ENCODE peak calls at places on chromosomes 5 and 9, in seven cellular contexts. V is psoas muscle, L is IMR-90, F is neural progenitor cell, C is heart left ventricle, Y is testis, T is fibroblast of lung. Q is an unnamed sample.

GRCh38 chr5:128053291-128053954 is 30.1 kb upstream of the SLC12A2 start:
- DNase-seq in L (peak; percentile 46), V (no peak), F (no peak), C (no peak), T (peak; percentile 25), Y (no peak), Q (no peak)

GRCh38 chr5:45060686-45061085 is 251.9 kb downstream of the MRPS30 start:
- DNase-seq in T (peak; percentile 1), V (no peak), F (no peak), L (no peak), Y (no peak), C (no peak), Q (no peak)

GRCh38 chr9:123470121-123470851 is 114.3 kb downstream of the CRB2 start:
- DNase-seq in L (no peak), C (no peak), T (no peak), Y (no peak), V (no peak), F (no peak), Q (no peak)

GRCh38 chr5:173630724-173631365 is 14.4 kb upstream of the BOD1 start:
- DNase-seq in T (no peak), F (no peak), C (no peak), V (no peak), L (no peak), Y (no peak), Q (no peak)

GRCh38 chr9:23621166-23621565 is 204.9 kb downstream of the ELAVL2 start:
- DNase-seq in V (no peak), L (no peak), Y (no peak), T (peak; percentile 78), C (no peak), F (no peak), Q (peak; percentile 78)

GRCh38 chr5:57037355-57037754 is 85.4 kb upstream of the MIER3 start:
- DNase-seq in C (no peak), T (no peak), L (no peak), Y (peak; percentile 22), F (peak; percentile 45), V (no peak), Q (peak; percentile 40)

GRCh38 chr9:110371411-110372013 is 33.8 kb upstream of the TXNDC8 start:
- DNase-seq in Y (no peak), C (no peak), T (peak; percentile 10), F (no peak), V (no peak), L (no peak), Q (no peak)

GRCh38 chr9:93091453-93092081 is 4.5 kb upstream of the CARD19 start:
- DNase-seq in T (peak; percentile 91), V (no peak), F (peak; percentile 0), C (peak; percentile 58), L (peak; percentile 90), Y (peak; percentile 34), Q (peak; percentile 55)

GRCh38 chr9:20463823-20464222 is 158.5 kb downstream of the MLLT3 start:
- DNase-seq in F (no peak), V (no peak), Y (no peak), L (no peak), C (no peak), T (no peak), Q (no peak)

GRCh38 chr5:1568201-1568979 is 44.6 kb upstream of the LPCAT1 start:
- DNase-seq in C (no peak), V (no peak), L (peak; percentile 90), T (peak; percentile 85), Y (no peak), F (no peak), Q (peak; percentile 46)

GRCh38 chr9:96085536-96086143 is 210.1 kb downstream of the ERCC6L2 start:
- DNase-seq in F (no peak), C (no peak), T (no peak), V (no peak), Y (no peak), L (no peak), Q (no peak)

GRCh38 chr9:115296831-115297565 is 179.0 kb upstream of the TNC start:
- DNase-seq in F (no peak), V (no peak), T (peak; percentile 61), Y (no peak), L (no peak), C (no peak), Q (no peak)

GRCh38 chr9:105901514-105902109 is 207.3 kb downstream of the TMEM38B start:
- DNase-seq in L (peak; percentile 3), F (peak; percentile 83), T (peak; percentile 20), C (peak; percentile 46), V (peak; percentile 29), Y (peak; percentile 67), Q (peak; percentile 80)
- H3K27ac ChIP-seq in L (no peak overlapping the region), F (no peak overlapping the region), T (no peak overlapping the region), C (no peak overlapping the region), V (no peak overlapping the region), Y (no peak overlapping the region), Q (no peak overlapping the region)

GRCh38 chr5:158376679-158377078 is 517.7 kb upstream of the CLINT1 start:
- DNase-seq in C (no peak), L (no peak), T (no peak), Y (no peak), V (no peak), F (no peak), Q (no peak)
- TF ChIP-seq CTCF in C (no peak), L (no peak), T (no peak), Y (no peak), V (no peak), F (no peak), Q (no peak)

GRCh38 chr9:34701023-34701768 is 8.7 kb downstream of the CCL21 start:
- DNase-seq in C (peak; percentile 76), F (peak; percentile 91), V (peak; percentile 81), L (peak; percentile 29), T (peak; percentile 38), Y (peak; percentile 85), Q (peak; percentile 64)

GRCh38 chr9:34707130-34707529 is 2.8 kb downstream of the CCL21 start:
- DNase-seq in V (no peak), C (no peak), T (no peak), Y (peak; percentile 4), L (no peak), F (no peak), Q (no peak)

GRCh38 chr9:34701769-34702736 is 7.9 kb downstream of the CCL21 start:
- DNase-seq in T (peak; percentile 63), C (peak; percentile 79), L (peak; percentile 78), F (peak; percentile 82), V (peak; percentile 81), Y (peak; percentile 92), Q (peak; percentile 74)
- H3K27ac ChIP-seq in T (no peak overlapping the region), C (peak overlapping the region; percentile 81), L (no peak overlapping the region), F (no peak overlapping the region), V (peak overlapping the region; percentile 3), Y (peak overlapping the region; percentile 63), Q (no peak overlapping the region)

DNA sequence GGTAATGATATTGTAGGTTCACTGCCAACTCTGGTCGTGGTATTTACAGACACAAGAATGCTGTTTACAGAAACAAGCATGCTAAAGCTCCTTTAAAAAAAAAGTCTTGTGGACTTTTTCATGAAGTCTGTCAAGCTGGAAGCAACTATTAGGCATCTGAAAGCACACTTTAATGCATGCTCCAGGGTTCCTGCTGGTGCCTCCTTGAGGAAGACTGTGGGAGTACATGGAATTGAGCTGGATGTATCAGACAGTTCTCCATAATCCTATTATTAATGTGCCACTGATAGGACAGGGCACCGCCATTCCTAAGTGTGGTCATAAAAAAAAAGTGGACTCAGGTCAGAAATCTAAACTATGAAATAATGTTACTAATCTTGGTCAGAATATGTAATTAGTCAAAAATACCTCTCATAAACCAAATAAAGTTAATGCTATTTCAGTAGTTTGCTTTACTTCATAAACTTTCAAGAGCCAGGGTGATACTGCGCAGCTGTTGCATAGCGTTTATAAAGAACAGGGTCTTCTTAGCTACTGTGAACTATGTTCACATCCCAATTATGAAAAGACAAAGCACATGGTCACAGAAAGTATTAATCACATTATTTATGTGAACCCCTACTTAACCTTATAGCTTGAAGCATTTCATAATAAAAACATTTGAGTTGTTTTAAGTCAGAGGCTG is 390.8 kb upstream of the PTGER4 start:
- DNase-seq in V (no peak), L (no peak), T (no peak), C (no peak), Y (peak; percentile 16), F (peak; percentile 11), Q (no peak)
- TF ChIP-seq CTCF in V (no peak), L (no peak), T (peak; percentile 22), C (no peak), Y (no peak), F (peak; percentile 45), Q (no peak)

GRCh38 chr9:89744730-89745129 is 139.9 kb downstream of the GADD45G start:
- DNase-seq in F (no peak), Y (no peak), C (no peak), V (no peak), T (no peak), L (no peak), Q (peak; percentile 66)
- H3K27ac ChIP-seq in F (no peak overlapping the region), Y (no peak overlapping the region), C (no peak overlapping the region), V (no peak overlapping the region), T (no peak overlapping the region), L (no peak overlapping the region), Q (no peak overlapping the region)

GRCh38 chr9:109143881-109144562 is 23.0 kb downstream of the FRRS1L start:
- DNase-seq in V (no peak), L (peak; percentile 13), T (peak; percentile 39), Y (no peak), F (peak; percentile 18), C (no peak), Q (peak; percentile 76)
- TF ChIP-seq CTCF in V (no peak), L (peak; percentile 21), T (peak; percentile 44), Y (no peak), F (peak; percentile 30), C (peak; percentile 5), Q (peak; percentile 35)